ENCODE peak calls at places on chromosome 3, in seven cellular contexts. C is omental fat pad, N is WTC11, Z is HFF-Myc, B is fibroblast of mammary gland, D is Calu3, V is pancreas. Y is an unnamed sample.

GRCh38 chr3:25820372-25820771 is 30.5 kb downstream of the OXSM start:
- DNase-seq in Z (peak; percentile 53), V (no peak), D (peak; percentile 28), B (peak; percentile 98), C (no peak), N (no peak), Y (no peak)

GRCh38 chr3:124860599-124860998 is 26.6 kb downstream of the ITGB5 start:
- DNase-seq in N (no peak), B (peak; percentile 97), Z (peak; percentile 90), V (no peak), D (peak; percentile 77), C (peak; percentile 71), Y (no peak)

GRCh38 chr3:15634671-15635661 is 33.4 kb downstream of the BTD start:
- DNase-seq in D (no peak), C (no peak), B (peak; percentile 92), Z (peak; percentile 77), N (no peak), V (no peak), Y (no peak)

GRCh38 chr3:162769559-162769958 is 1273.0 kb downstream of the OTOL1 start:
- DNase-seq in C (no peak), Z (peak; percentile 17), N (no peak), V (no peak), D (no peak), B (peak; percentile 45), Y (no peak)

GRCh38 chr3:190497809-190498208 is 16.1 kb upstream of the IL1RAP start:
- DNase-seq in C (no peak), V (no peak), D (no peak), Z (no peak), N (no peak), B (no peak), Y (no peak)

GRCh38 chr3:10437272-10437994 is 68.0 kb downstream of the ATP2B2 start:
- DNase-seq in N (no peak), Z (no peak), B (peak; percentile 51), V (no peak), D (no peak), C (no peak), Y (peak; percentile 93)

GRCh38 chr3:194840661-194841514 is 155.2 kb downstream of the FAM43A start:
- DNase-seq in D (peak; percentile 25), B (no peak), C (no peak), Z (no peak), V (no peak), N (no peak), Y (no peak)

GRCh38 chr3:168117059-168117458 is 21.3 kb upstream of the GOLIM4 start:
- DNase-seq in N (no peak), V (no peak), B (no peak), C (no peak), D (no peak), Z (no peak), Y (no peak)

GRCh38 chr3:127791221-127791913 is 30.9 kb downstream of the MGLL start:
- DNase-seq in V (no peak), B (peak; percentile 77), N (peak; percentile 49), C (no peak), Z (peak; percentile 97), D (peak; percentile 75), Y (peak; percentile 50)

GRCh38 chr3:39317571-39318169 is 11.8 kb upstream of the CCR8 start:
- DNase-seq in V (no peak), D (peak; percentile 25), Z (no peak), B (peak; percentile 2), C (no peak), N (no peak), Y (no peak)

GRCh38 chr3:41683666-41684350 is 278.1 kb downstream of the ULK4 start:
- DNase-seq in D (no peak), N (no peak), C (no peak), V (no peak), B (peak; percentile 42), Z (no peak), Y (no peak)

GRCh38 chr3:183807329-183807728 is 18.0 kb downstream of the MAP6D1 start:
- DNase-seq in V (no peak), C (no peak), N (no peak), Z (no peak), B (no peak), D (no peak), Y (no peak)

GRCh38 chr3:12181301-12181700 is 22.6 kb upstream of the TIMP4 start:
- DNase-seq in Z (no peak), V (no peak), C (no peak), N (no peak), B (no peak), D (no peak), Y (no peak)

GRCh38 chr3:77134801-77135200 is 94.9 kb downstream of the ROBO2 start:
- DNase-seq in Z (no peak), B (no peak), N (no peak), V (no peak), C (no peak), D (no peak), Y (no peak)

GRCh38 chr3:24682141-24682547 is 187.5 kb upstream of the THRB start:
- DNase-seq in V (no peak), C (no peak), D (no peak), B (peak; percentile 98), Z (no peak), N (no peak), Y (no peak)

GRCh38 chr3:129812589-129812988 is 80.9 kb downstream of the TMCC1 start:
- DNase-seq in B (no peak), V (no peak), N (no peak), D (no peak), C (no peak), Z (no peak), Y (no peak)

GRCh38 chr3:49900491-49901153 is 3.1 kb downstream of the MST1R start:
- DNase-seq in Z (no peak), N (no peak), B (peak; percentile 8), D (peak; percentile 92), C (no peak), V (peak; percentile 84), Y (no peak)

GRCh38 chr3:116579843-116580242 is 129.7 kb upstream of the TUSC7 start:
- DNase-seq in V (no peak), C (no peak), D (peak; percentile 16), B (peak; percentile 15), Z (peak; percentile 1), N (peak; percentile 13), Y (no peak)

GRCh38 chr3:141076821-141077571 is 25.8 kb downstream of the SPSB4 start:
- DNase-seq in V (peak; percentile 71), Z (no peak), N (peak; percentile 45), B (peak; percentile 51), C (peak; percentile 32), D (no peak), Y (peak; percentile 59)

GRCh38 chr3:16528111-16528510 is 14.6 kb upstream of the RFTN1 start:
- DNase-seq in C (no peak), V (no peak), N (no peak), D (no peak), B (no peak), Z (no peak), Y (no peak)

GRCh38 chr3:30349507-30349906 is 256.9 kb upstream of the TGFBR2 start:
- DNase-seq in D (no peak), V (no peak), B (no peak), N (no peak), Z (no peak), C (no peak), Y (no peak)

GRCh38 chr3:100023595-100023994 is 90.7 kb downstream of the FILIP1L start:
- DNase-seq in V (no peak), Z (no peak), C (no peak), B (no peak), N (no peak), D (no peak), Y (no peak)

GRCh38 chr3:134054231-134054630 is 24.5 kb upstream of the SLCO2A1 start:
- DNase-seq in Z (no peak), D (no peak), N (no peak), C (no peak), B (peak; percentile 37), V (no peak), Y (no peak)

GRCh38 chr3:39541917-39542329 is 74.4 kb downstream of the MOBP start:
- DNase-seq in C (no peak), N (no peak), Z (no peak), V (no peak), D (no peak), B (peak; percentile 51), Y (no peak)

GRCh38 chr3:115100172-115100571 is 46.9 kb downstream of the ZBTB20 start:
- DNase-seq in D (peak; percentile 14), V (no peak), C (no peak), N (no peak), B (peak; percentile 61), Z (no peak), Y (peak; percentile 8)
- TF ChIP-seq CTCF in D (no peak), V (no peak), C (no peak), N (no peak), B (no peak), Z (no peak), Y (no peak)

GRCh38 chr3:61858054-61858453 is 296.7 kb downstream of the PTPRG start:
- DNase-seq in Z (peak; percentile 26), V (no peak), B (peak; percentile 65), C (no peak), N (no peak), D (no peak), Y (no peak)
- TF ChIP-seq CTCF in Z (peak; percentile 21), V (peak; percentile 19), B (peak; percentile 59), C (no peak), N (no peak), D (no peak), Y (no peak)

GRCh38 chr3:60102154-60102553 is 1052.3 kb upstream of the CFAP20DC start:
- DNase-seq in C (no peak), V (no peak), B (no peak), D (no peak), Z (no peak), N (no peak), Y (no peak)

GRCh38 chr3:60104045-60104444 is 1054.2 kb upstream of the CFAP20DC start:
- DNase-seq in D (no peak), V (no peak), Z (no peak), N (no peak), B (no peak), C (no peak), Y (no peak)

GRCh38 chr3:60101628-60102027 is 1051.8 kb upstream of the CFAP20DC start:
- DNase-seq in Z (no peak), C (no peak), B (no peak), V (no peak), N (no peak), D (no peak), Y (no peak)

GRCh38 chr3:60107275-60107674 is 1057.5 kb upstream of the CFAP20DC start:
- DNase-seq in D (no peak), Z (no peak), B (no peak), C (no peak), N (no peak), V (no peak), Y (no peak)
- TF ChIP-seq CTCF in D (no peak), Z (no peak), B (no peak), C (no peak), N (no peak), V (no peak), Y (no peak)

DNA sequence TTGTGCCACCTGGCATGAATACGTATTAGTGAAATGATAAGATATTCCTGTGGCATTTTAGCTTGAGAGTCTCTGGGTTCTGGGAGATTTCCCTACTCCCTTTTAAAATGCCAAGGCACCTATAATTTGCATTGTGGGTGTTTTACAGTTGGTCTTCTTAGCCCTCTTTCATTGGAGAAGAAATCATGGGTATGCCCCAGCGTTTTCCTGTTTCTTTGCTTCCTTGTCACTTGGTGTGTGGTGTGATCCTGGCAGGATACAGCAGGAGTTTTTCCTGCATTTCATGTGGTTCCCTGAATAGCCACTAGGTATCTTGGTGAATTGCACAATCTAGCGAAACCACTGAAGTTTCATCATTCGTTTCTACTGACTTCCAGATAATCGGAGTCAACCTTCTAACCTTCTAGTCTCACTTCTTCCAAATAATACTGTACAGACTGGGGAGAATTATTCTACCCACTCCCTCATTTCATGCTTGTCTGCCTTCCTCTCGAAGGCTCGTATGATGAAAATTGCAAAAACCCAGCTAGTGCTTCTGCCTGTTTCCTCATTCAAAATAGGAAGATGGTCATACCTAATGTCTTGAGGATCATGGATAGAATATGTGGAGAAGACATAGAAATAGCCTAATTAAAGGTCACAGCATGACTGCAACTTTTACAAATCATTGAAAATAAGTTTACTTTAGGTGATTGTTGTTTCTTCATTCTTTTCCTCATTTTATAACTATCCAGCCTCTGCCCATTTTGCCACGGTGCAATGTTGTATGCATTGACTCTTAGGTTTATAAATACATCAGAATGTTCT is 2.7 kb downstream of the BHLHE40 start:
- DNase-seq in D (no peak), Z (no peak), N (no peak), V (no peak), C (no peak), B (peak; percentile 88), Y (no peak)
- TF ChIP-seq CTCF in D (peak; percentile 42), Z (no peak), N (no peak), V (peak; percentile 44), C (peak; percentile 59), B (peak; percentile 53), Y (no peak)